ENCODE peak calls at places on chromosome 2, in five cellular contexts. S is IMR-90; L is neuronal stem cell; V is adrenal gland; W is CD8-positive, alpha-beta memory T cell. T is an unnamed sample.
A peak's percentile ranks its signal among the peaks of the same experiment; 100 is the strongest.

GRCh38 chr2:74577448-74577847 is 22.9 kb downstream of the DOK1 start:
- DNase-seq in S (peak; percentile 64), L (no peak), V (no peak), W (no peak), T (peak; percentile 62)

GRCh38 chr2:207121784-207122183 is 44.0 kb downstream of the KLF7 start:
- DNase-seq in S (peak; percentile 85), L (no peak), V (peak; percentile 68), W (no peak), T (no peak)

GRCh38 chr2:212142616-212143015 is 396.0 kb downstream of the ERBB4 start:
- DNase-seq in S (peak; percentile 0), L (no peak), V (no peak), W (no peak), T (no peak)

GRCh38 chr2:233448220-233448559 is 93.9 kb downstream of the DGKD start:
- DNase-seq in S (no peak), L (no peak), V (no peak), W (peak; percentile 39), T (no peak)

GRCh38 chr2:31335921-31336570 is 78.5 kb downstream of the XDH start:
- DNase-seq in S (peak; percentile 86), L (no peak), V (no peak), W (no peak), T (no peak)

GRCh38 chr2:65142515-65142914 is 12.6 kb upstream of the RAB1A start:
- DNase-seq in S (no peak), L (no peak), V (no peak), W (no peak), T (no peak)

GRCh38 chr2:236286866-236287545 is 22.8 kb upstream of the ASB18 start:
- DNase-seq in S (no peak), L (no peak), V (no peak), W (no peak), T (no peak)

GRCh38 chr2:190578158-190579057 is 43.9 kb upstream of the NEMP2 start:
- DNase-seq in S (no peak), L (no peak), V (no peak), W (no peak), T (peak; percentile 54)

GRCh38 chr2:157744571-157745076 is 116.0 kb upstream of the ACVR1C start:
- DNase-seq in S (no peak), L (no peak), V (no peak), W (no peak), T (no peak)

GRCh38 chr2:223633656-223634055 is 31.5 kb upstream of the SCG2 start:
- DNase-seq in S (no peak), L (no peak), V (no peak), W (no peak), T (no peak)

GRCh38 chr2:5985551-5986229 is 293.5 kb downstream of the SOX11 start:
- DNase-seq in S (no peak), L (peak; percentile 40), V (no peak), W (no peak), T (no peak)

GRCh38 chr2:98946875-98947274 is 10.8 kb upstream of the CRACDL start:
- DNase-seq in S (no peak), L (no peak), V (no peak), W (no peak), T (no peak)

GRCh38 chr2:118386636-118387302 is 298.5 kb downstream of the INSIG2 start:
- DNase-seq in S (peak; percentile 85), L (no peak), V (no peak), W (no peak), T (no peak)

GRCh38 chr2:63052411-63053234 is 2.0 kb downstream of the OTX1 start:
- DNase-seq in S (no peak), L (no peak), V (no peak), W (no peak), T (no peak)

GRCh38 chr2:129709956-129710598 is 269.4 kb upstream of the RAB6C start:
- DNase-seq in S (no peak), L (no peak), V (no peak), W (no peak), T (no peak)

GRCh38 chr2:28164280-28164801 is 228.3 kb upstream of the FOSL2 start:
- DNase-seq in S (peak; percentile 64), L (no peak), V (peak; percentile 85), W (no peak), T (peak; percentile 30)

GRCh38 chr2:190352668-190353536 is 9.5 kb downstream of the INPP1 start:
- DNase-seq in S (no peak), L (no peak), V (peak; percentile 69), W (no peak), T (no peak)

GRCh38 chr2:177298191-177298590 is 33.7 kb upstream of the NFE2L2 start:
- DNase-seq in S (no peak), L (no peak), V (no peak), W (no peak), T (no peak)

GRCh38 chr2:54582987-54583386 is 126.9 kb downstream of the SPTBN1 start:
- DNase-seq in S (no peak), L (no peak), V (no peak), W (no peak), T (no peak)

GRCh38 chr2:16392647-16393482 is 272.8 kb downstream of the CYRIA start:
- DNase-seq in S (no peak), L (no peak), V (no peak), W (no peak), T (no peak)

GRCh38 chr2:170965446-170966225 is 36.6 kb downstream of the GORASP2 start:
- DNase-seq in S (peak; percentile 44), L (no peak), V (no peak), W (no peak), T (no peak)
- H3K27ac ChIP-seq in S (no peak overlapping the region), L (no peak overlapping the region), V (no peak overlapping the region), W (no peak overlapping the region), T (no peak overlapping the region)

DNA sequence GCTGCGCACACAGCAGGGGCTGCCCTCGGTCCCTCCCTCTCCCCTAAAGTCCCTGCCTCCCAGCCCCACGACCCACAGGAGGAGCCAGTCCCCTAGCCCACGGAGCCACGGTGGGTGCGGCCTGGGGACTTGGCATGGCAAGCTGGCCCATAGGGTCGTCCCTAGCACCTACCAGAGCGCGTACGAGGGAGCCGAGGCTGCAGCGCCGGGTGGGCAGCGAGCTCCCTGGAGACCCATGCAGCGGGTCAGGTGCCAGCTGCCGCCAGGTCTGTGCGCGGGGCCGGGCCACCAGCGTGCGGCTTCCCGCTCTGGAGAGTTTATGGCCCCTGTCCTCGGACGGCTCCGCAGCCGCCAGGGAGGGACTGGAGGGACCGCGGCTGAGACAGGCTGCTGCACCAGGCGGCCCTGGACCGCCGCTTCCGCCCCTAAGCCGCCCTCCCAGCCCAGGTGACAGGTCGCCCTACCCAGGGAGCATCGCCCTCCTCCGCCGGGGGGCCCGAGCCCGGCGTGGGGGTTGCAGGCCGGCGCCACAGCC is 273.6 kb downstream of the CCDC74A start:
- DNase-seq in S (no peak), L (no peak), V (no peak), W (no peak), T (no peak)
- H3K4me3 ChIP-seq in S (no peak overlapping the region), L (peak overlapping the region; percentile 50), V (no peak overlapping the region), W (no peak overlapping the region), T (no peak overlapping the region)

GRCh38 chr2:43841949-43842865 is 3.4 kb downstream of the ABCG8 start:
- DNase-seq in S (no peak), L (no peak), V (peak; percentile 23), W (no peak), T (no peak)
- H3K27ac ChIP-seq in S (no peak overlapping the region), L (no peak overlapping the region), V (no peak overlapping the region), W (no peak overlapping the region), T (no peak overlapping the region)

GRCh38 chr2:187544371-187545080 is 9.7 kb downstream of the TFPI start:
- DNase-seq in S (no peak), L (no peak), V (no peak), W (no peak), T (peak; percentile 24)

GRCh38 chr2:187543488-187543887 is 10.7 kb downstream of the TFPI start:
- DNase-seq in S (no peak), L (no peak), V (no peak), W (no peak), T (no peak)

GRCh38 chr2:187545238-187545751 is 8.9 kb downstream of the TFPI start:
- DNase-seq in S (no peak), L (no peak), V (no peak), W (no peak), T (no peak)

GRCh38 chr2:187541086-187542085 is 12.8 kb downstream of the TFPI start:
- DNase-seq in S (peak; percentile 94), L (no peak), V (no peak), W (no peak), T (peak; percentile 12)

DNA sequence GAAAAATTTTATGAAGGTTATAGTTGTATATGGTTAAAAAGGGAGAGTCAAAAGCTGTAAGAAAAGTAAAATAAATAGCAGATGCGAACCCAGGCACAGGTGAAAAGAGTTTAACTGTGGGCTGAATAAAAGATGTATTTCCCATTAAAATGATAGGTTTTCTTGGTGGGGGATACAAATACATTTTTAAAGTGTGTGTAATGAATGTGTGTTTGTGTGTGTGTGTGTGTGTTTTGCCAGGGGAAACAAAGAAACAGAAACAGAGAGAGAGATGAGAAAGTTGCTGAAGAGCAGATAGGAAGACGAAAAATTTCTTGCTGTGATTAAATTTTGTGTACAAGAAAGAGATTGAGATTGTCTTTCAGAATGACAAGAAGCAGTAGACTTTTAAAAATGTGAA is 12.1 kb downstream of the TFPI start:
- DNase-seq in S (no peak), L (no peak), V (no peak), W (no peak), T (no peak)
- H3K4me3 ChIP-seq in S (no peak overlapping the region), L (no peak overlapping the region), V (no peak overlapping the region), W (no peak overlapping the region), T (no peak overlapping the region)

T was measured in heart left ventricle.